ENCODE peak calls at places on chromosomes 5 and 9, in four cellular contexts. H, R, C and S are unnamed samples. For H3K9me3 and H3K4me1, the result is how much of the 10 kb centered on the place peaks cover.

GRCh38 chr5:133278318-133278717 is 226.5 kb downstream of the HSPA4 start:
- DNase-seq in H (no peak), R (no peak), C (no peak), S (no peak)

GRCh38 chr5:126812199-126812570 is 35.2 kb downstream of the LMNB1 start:
- DNase-seq in H (no peak), R (no peak), C (peak), S (no peak)

GRCh38 chr9:98873535-98874432 is 66.3 kb downstream of the GALNT12 start:
- DNase-seq in H (no peak), R (no peak), C (peak), S (peak)

GRCh38 chr5:56725709-56726108 is 89.6 kb upstream of the MAP3K1 start:
- DNase-seq in H (no peak), R (no peak), C (no peak), S (no peak)

GRCh38 chr9:120942186-120943001 is 15.8 kb upstream of the TRAF1 start:
- DNase-seq in H (no peak), R (no peak), C (no peak), S (no peak)

GRCh38 chr9:68749135-68749534 is 44.1 kb downstream of the PIP5K1B start:
- DNase-seq in H (no peak), R (no peak), C (no peak), S (no peak)

GRCh38 chr5:159208508-159209437 is 580 bp downstream of the RNF145 start:
- DNase-seq in H (no peak), R (peak), C (peak), S (peak)

GRCh38 chr5:142478116-142478515 is 153.3 kb upstream of the SPRY4 start:
- DNase-seq in H (no peak), R (no peak), C (no peak), S (no peak)

GRCh38 chr5:179322071-179323025 is 22.9 kb downstream of the ADAMTS2 start:
- DNase-seq in H (no peak), R (no peak), C (no peak), S (peak)

GRCh38 chr9:97703437-97704326 is 6.5 kb upstream of the XPA start:
- DNase-seq in H (peak), R (no peak), C (peak), S (peak)

GRCh38 chr5:17233488-17233887 is 16.1 kb downstream of the BASP1 start:
- DNase-seq in H (no peak), R (no peak), C (peak), S (peak)

GRCh38 chr5:130104895-130105684 is 200.8 kb downstream of the CHSY3 start:
- DNase-seq in H (no peak), R (no peak), C (peak), S (no peak)

GRCh38 chr9:133458643-133459312 is 1.0 kb upstream of the CACFD1 start:
- DNase-seq in H (no peak), R (no peak), C (no peak), S (no peak)

GRCh38 chr5:104241051-104241450 is 678.5 kb upstream of the NUDT12 start:
- DNase-seq in H (no peak), R (no peak), C (no peak), S (no peak)

GRCh38 chr9:127102788-127103187 is 19.6 kb downstream of the ANGPTL2 start:
- DNase-seq in H (no peak), R (no peak), C (no peak), S (no peak)

GRCh38 chr5:79727722-79728355 is 38.2 kb downstream of the CMYA5 start:
- DNase-seq in H (no peak), R (no peak), C (no peak), S (peak)

GRCh38 chr9:136848393-136849037 is 694 bp upstream of the PHPT1 start:
- DNase-seq in H (no peak), R (no peak), C (no peak), S (no peak)

GRCh38 chr5:1216918-1217295 is 8.3 kb upstream of the SLC6A18 start:
- DNase-seq in H (no peak), R (no peak), C (no peak), S (no peak)

GRCh38 chr9:100525563-100525962 is 52.3 kb upstream of the CAVIN4 start:
- DNase-seq in H (no peak), R (no peak), C (no peak), S (no peak)

GRCh38 chr9:117325789-117326185 is 89.1 kb downstream of the ASTN2 start:
- DNase-seq in H (no peak), R (no peak), C (no peak), S (no peak)

GRCh38 chr5:149902177-149902576 is 42.4 kb downstream of the PDE6A start:
- DNase-seq in H (no peak), R (no peak), C (no peak), S (no peak)

GRCh38 chr9:76716270-76716669 is 48.0 kb upstream of the PCA3 start:
- DNase-seq in H (no peak), R (no peak), C (peak), S (peak)

GRCh38 chr9:130149031-130149430 is 23.2 kb upstream of the NCS1 start:
- DNase-seq in H (no peak), R (no peak), C (no peak), S (no peak)

GRCh38 chr5:108619815-108620214 is 127.9 kb upstream of the FER start:
- DNase-seq in H (no peak), R (no peak), C (no peak), S (no peak)

GRCh38 chr9:95381243-95381642 is 63.7 kb upstream of the FANCC start:
- DNase-seq in H (no peak), R (no peak), C (peak), S (peak)

GRCh38 chr9:93346240-93347112 is 105.0 kb upstream of the FAM120A start:
- DNase-seq in H (no peak), R (no peak), C (peak), S (peak)

GRCh38 chr5:3034881-3035280 is 283.4 kb upstream of the IRX2 start:
- DNase-seq in H (no peak), R (no peak), C (no peak), S (no peak)

GRCh38 chr9:137315581-137316011 is 13.5 kb upstream of the NRARP start:
- DNase-seq in H (no peak), R (peak), C (no peak), S (no peak)

GRCh38 chr9:112502177-112502946 is 15.7 kb downstream of the KIAA1958 start:
- DNase-seq in H (no peak), R (no peak), C (no peak), S (peak)

GRCh38 chr5:60673329-60673728 is 26.6 kb downstream of the DEPDC1B start:
- DNase-seq in H (no peak), R (no peak), C (no peak), S (no peak)

GRCh38 chr9:1995084-1995483 is 20.1 kb upstream of the SMARCA2 start:
- DNase-seq in H (no peak), R (no peak), C (no peak), S (no peak)

GRCh38 chr5:89241186-89241585 is 358.2 kb upstream of the MEF2C start:
- DNase-seq in H (no peak), R (no peak), C (peak), S (peak)

GRCh38 chr9:112072721-112073553 is 102.2 kb downstream of the SUSD1 start:
- DNase-seq in H (no peak), R (no peak), C (peak), S (peak)

GRCh38 chr5:44546283-44546682 is 157.1 kb upstream of the FGF10 start:
- DNase-seq in H (no peak), R (no peak), C (peak), S (peak)

GRCh38 chr5:13580058-13580457 is 364.4 kb downstream of the DNAH5 start:
- DNase-seq in H (no peak), R (no peak), C (no peak), S (no peak)

GRCh38 chr5:175850165-175850845 is 21.1 kb upstream of the CPLX2 start:
- DNase-seq in H (no peak), R (no peak), C (no peak), S (no peak)

GRCh38 chr9:23543420-23543819 is 282.6 kb downstream of the ELAVL2 start:
- DNase-seq in H (no peak), R (no peak), C (peak), S (peak)

GRCh38 chr5:81750308-81751008 is 439 bp downstream of the SSBP2 start:
- DNase-seq in H (no peak), R (no peak), C (no peak), S (no peak)
- H3K9ac ChIP-seq in H (peak), R (no peak), C (peak), S (peak)

GRCh38 chr5:166117062-166117743 is 2174.2 kb upstream of the WWC1 start:
- DNase-seq in H (no peak), R (no peak), C (no peak), S (no peak)

GRCh38 chr5:166117744-166118072 is 2173.7 kb upstream of the WWC1 start:
- DNase-seq in H (no peak), R (no peak), C (no peak), S (no peak)

GRCh38 chr5:166123698-166124097 is 2167.7 kb upstream of the WWC1 start:
- DNase-seq in H (no peak), R (no peak), C (no peak), S (no peak)

DNA sequence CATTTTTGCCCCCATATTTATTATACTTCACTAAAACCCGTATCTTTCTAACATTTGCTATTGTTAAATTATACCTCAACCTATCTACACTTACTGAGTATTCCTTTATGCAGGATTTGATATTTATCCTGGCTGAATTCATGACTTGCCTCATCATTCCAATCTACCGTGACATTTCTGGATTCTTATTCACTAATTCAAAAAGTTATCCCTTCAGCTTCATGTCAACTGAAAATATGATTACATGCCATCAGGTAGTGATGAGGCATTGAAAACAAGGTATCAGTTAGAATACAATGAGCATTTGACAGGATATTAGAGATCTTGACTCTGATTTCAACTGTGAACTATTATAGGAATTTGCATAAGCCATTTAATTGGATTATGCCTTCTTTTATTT is 2171.9 kb upstream of the WWC1 start:
- DNase-seq in H (no peak), R (no peak), C (no peak), S (no peak)
- H3K9me3 ChIP-seq in H (under half), R (under half), C (under half), S (under half)

DNA sequence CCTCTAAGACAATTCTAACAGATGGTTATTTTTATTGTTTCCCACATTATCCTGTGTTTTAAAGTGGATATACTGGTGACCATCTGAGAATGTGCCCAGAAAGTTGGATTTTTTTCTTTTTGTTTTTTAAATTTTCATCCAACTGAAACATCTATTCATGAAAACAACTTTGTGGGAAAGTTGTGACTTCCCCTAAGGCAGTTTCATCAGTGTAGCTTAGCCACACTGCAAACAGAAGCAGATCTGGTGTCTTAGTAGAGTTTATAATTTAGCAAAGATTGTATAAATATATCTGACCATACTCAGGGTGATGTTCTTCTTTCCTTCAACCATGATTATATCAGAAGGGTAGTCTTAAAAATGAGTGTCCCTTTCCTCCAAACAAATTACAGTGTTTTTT is 1241.3 kb downstream of the MAT2B start:
- DNase-seq in H (no peak), R (no peak), C (no peak), S (no peak)
- H3K4me1 ChIP-seq in H (under half), R (under half), C (under half), S (under half)

GRCh38 chr5:115602585-115603125 is 376 bp upstream of the TICAM2 start:
- DNase-seq in H (no peak), R (no peak), C (peak), S (no peak)

GRCh38 chr5:115600771-115601170 is 1.5 kb downstream of the TICAM2 start:
- DNase-seq in H (no peak), R (no peak), C (peak), S (peak)

GRCh38 chr5:115599924-115600323 is 2.4 kb downstream of the TICAM2 start:
- DNase-seq in H (no peak), R (no peak), C (peak), S (peak)

GRCh38 chr5:115601709-115602584 is at the start of gene TICAM2:
- DNase-seq in H (no peak), R (peak), C (peak), S (peak)

GRCh38 chr5:115599502-115599901 is 2.8 kb downstream of the TICAM2 start:
- DNase-seq in H (no peak), R (no peak), C (peak), S (peak)
- H3K9ac ChIP-seq in H (no peak), R (no peak), C (peak), S (no peak)

DNA sequence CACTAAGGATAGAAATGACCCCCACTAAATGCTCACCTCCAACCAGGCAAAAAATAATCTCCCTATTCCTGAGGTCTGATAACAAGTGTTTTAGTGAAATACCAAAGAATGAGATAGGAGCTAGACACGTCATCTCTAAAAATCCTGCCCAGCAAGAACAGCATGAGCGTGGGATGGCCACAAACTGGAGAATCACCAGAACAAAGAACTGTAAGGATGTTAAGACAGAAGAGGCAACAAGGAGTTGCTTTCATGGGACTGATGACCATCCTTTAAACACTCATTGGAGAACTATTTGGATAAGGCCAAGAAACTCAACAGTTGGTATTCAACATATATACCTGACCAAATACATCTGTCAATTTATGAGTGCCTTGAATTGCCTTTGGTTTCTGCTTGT is 113.7 kb downstream of the RASEF start:
- DNase-seq in H (no peak), R (no peak), C (peak), S (peak)
- H3K9me3 ChIP-seq in H (under half), R (under half), C (under half), S (under half)

GRCh38 chr5:39411051-39411450 is 13.7 kb downstream of the DAB2 start:
- DNase-seq in H (no peak), R (no peak), C (peak), S (peak)
- H3K4me1 ChIP-seq in H (under half), R (under half), C (under half), S (under half)

GRCh38 chr9:12819436-12820185 is 44.8 kb downstream of the LURAP1L start:
- DNase-seq in H (peak), R (peak), C (peak), S (no peak)
- H3K9ac ChIP-seq in H (no peak), R (no peak), C (no peak), S (no peak)